ENCODE peak calls at places on chromosomes 13 and 19, in six cellular contexts. R is endodermal cell, H is left ventricle myocardium inferior, M is HL-60, X is fibroblast of mammary gland, F is nephron progenitor cell. L is an unnamed sample.
A peak's percentile ranks its signal among the peaks of the same experiment; 100 is the strongest.

GRCh38 chr13:94251801-94252200 is 227.7 kb downstream of the DCT start:
- DNase-seq in R (no peak), F (no peak), M (no peak), H (peak; percentile 21), X (peak; percentile 67), L (no peak)

GRCh38 chr19:38739440-38740251 is 4.6 kb downstream of the CAPN12 start:
- DNase-seq in H (no peak), R (peak; percentile 41), F (no peak), M (no peak), X (no peak), L (no peak)

GRCh38 chr13:99677388-99677951 is 176.2 kb downstream of the TM9SF2 start:
- DNase-seq in X (peak; percentile 46), F (no peak), M (no peak), R (no peak), H (no peak), L (no peak)

GRCh38 chr19:4979211-4979807 is 10.4 kb downstream of the KDM4B start:
- DNase-seq in M (peak; percentile 17), F (no peak), H (no peak), X (no peak), R (no peak), L (no peak)

GRCh38 chr19:3073159-3073563 is 10.9 kb upstream of the TLE5 start:
- DNase-seq in F (no peak), M (no peak), X (peak; percentile 72), R (no peak), H (no peak), L (no peak)

GRCh38 chr13:98366959-98367358 is 189.9 kb upstream of the RNF113B start:
- DNase-seq in H (no peak), X (no peak), F (no peak), R (no peak), M (no peak), L (no peak)

GRCh38 chr19:52557231-52557995 is 12.7 kb upstream of the ZNF701 start:
- DNase-seq in H (no peak), M (no peak), X (no peak), F (no peak), R (no peak), L (no peak)

GRCh38 chr13:113547248-113547971 is 37.1 kb upstream of the TFDP1 start:
- DNase-seq in M (no peak), F (no peak), X (peak; percentile 86), R (peak; percentile 22), H (no peak), L (no peak)

GRCh38 chr13:25062479-25062878 is 33.5 kb upstream of the PABPC3 start:
- DNase-seq in F (no peak), M (no peak), X (no peak), H (no peak), R (no peak), L (no peak)
- TF ChIP-seq CTCF in F (no peak), M (no peak), X (no peak), H (no peak), R (peak; percentile 57), L (no peak)

GRCh38 chr13:51148952-51149573 is 38.0 kb upstream of the C13orf42 start:
- DNase-seq in M (peak; percentile 26), F (peak; percentile 42), X (peak; percentile 60), H (no peak), R (peak; percentile 90), L (peak; percentile 38)
- TF ChIP-seq CTCF in M (peak; percentile 28), F (peak; percentile 56), X (peak; percentile 74), H (peak; percentile 74), R (peak; percentile 68), L (peak; percentile 72)

DNA sequence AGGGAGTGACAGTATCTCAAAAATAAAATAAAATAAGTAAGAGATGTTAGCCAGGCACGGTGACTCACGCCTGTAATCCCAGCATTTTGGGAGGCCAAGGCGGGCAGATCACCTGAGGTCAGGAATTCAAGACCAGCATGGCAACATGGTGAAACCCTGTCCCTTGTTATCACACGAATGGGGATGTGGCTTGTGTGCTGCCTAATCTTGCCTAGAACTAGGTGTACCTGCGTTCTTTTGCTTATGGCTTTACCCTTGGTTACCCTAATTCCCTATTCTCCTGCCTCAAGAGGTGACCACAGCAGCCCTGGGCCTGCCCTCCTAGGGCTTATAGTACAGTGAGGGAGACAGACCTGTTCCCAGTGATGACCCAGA is 6.3 kb upstream of the PVR start:
- DNase-seq in R (no peak), F (no peak), X (no peak), H (no peak), M (no peak), L (no peak)
- TF ChIP-seq CTCF in R (no peak), F (no peak), X (no peak), H (no peak), M (no peak), L (no peak)

DNA sequence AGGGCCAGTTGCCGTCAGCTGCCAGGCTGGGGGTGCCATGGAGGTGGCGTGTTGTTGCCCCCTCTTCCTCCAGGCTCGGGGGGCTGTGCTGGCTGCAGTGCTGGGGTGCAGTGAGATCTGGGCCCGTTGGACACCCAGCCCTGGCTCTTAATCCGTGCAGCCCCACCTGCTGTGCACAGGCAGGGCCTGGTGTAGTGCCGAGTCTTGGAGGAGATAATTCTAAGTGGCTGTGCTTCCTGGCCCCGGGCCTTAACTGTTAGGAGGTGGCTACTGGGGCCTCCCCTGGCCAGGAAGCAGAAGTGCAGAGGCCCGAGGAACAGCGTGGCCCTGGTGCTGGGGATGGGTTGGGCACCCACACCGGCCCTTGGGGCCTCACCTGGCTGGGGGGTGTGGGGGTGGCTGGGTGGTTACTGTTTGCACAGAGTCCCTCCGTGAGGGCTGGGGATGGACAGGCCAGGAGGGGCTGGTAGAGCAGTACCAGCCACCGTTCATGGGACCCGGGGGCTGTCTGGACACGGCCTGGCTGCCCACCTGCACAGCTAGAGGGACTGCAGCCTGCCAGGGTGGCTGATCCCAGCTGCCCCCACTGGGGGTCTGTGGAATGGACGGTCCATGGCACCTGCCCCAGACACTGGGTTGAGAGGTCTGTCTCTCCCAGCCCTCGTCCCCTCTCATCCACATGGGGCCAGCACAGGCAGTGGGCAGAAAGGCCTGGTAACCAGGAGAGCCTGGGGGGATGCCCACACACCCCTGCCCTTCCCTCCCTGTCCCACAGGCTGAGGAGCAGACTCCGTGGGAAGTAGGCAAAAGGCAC is 3.3 kb downstream of the GPX4 start:
- DNase-seq in X (peak; percentile 60), H (no peak), F (no peak), R (peak; percentile 71), M (peak; percentile 65), L (no peak)
- TF ChIP-seq CTCF in X (peak; percentile 18), H (no peak), F (no peak), R (peak; percentile 53), M (no peak), L (peak; percentile 3)

DNA sequence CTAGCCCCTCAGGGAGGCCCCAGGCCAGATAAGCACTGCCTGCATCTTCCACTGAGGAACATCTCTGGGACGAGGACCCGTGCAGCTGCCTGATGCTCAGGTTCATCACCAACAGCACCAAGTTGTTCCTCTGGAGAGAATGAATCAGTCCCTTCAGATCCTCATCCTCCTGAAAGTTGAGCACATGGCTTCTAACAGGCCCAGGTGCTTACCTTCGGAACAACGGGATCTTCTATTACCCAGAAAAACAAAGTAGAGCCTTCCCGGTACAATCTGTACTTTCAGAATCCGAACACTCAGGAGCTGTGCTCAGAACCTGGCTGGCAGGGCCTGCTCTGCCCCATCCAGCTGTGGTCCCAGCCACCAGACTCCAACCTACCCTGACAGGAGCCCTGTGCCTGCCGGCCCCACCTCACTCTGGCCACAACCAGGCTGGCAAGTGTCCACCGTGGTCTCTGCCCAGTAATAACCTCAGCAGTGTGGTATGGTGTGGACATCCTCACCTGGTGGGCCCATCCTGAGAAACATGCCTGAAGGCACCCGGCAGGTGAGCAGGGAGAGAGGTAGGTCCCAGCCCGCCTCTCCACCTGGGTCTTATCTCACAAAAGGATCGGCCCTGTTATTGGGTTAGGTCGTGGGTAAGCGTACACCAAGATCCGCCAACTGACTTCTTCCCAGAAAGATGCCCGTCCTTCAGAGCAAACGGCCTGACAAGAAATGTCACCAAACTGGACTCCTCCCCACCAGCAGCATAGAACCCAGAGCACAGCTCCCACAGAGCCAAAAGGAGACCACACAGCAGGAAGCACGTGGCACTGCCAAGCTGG is 34.1 kb downstream of the ELL start:
- DNase-seq in H (no peak), R (no peak), M (no peak), X (no peak), F (no peak), L (no peak)
- TF ChIP-seq CTCF in H (no peak), R (no peak), M (no peak), X (no peak), F (no peak), L (no peak)

DNA sequence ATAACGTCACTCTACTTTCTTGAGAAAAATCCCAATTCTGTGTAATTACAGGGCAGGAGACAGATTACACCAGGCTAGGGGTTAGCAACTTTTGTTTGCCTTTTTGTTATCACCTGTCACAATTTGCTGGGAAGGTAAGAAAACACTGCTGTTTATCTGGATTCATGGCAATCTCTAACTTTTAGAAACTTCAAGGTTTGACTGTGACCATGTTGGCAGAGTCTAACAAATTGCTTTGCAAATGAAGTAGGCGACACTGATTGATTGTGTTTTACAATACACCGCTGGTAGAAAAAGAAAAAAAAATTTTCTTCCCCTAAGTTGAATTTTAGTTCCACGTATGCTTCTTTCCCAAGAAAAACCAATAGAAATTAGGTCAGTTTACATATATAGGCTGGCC is 10.4 kb upstream of the PDX1 start:
- DNase-seq in M (no peak), R (no peak), F (no peak), H (no peak), X (no peak), L (no peak)
- TF ChIP-seq CTCF in M (no peak), R (no peak), F (no peak), H (no peak), X (no peak), L (no peak)

GRCh38 chr19:40523322-40524047 is 53.2 kb upstream of the SHKBP1 start:
- DNase-seq in H (peak; percentile 36), X (peak; percentile 47), F (peak; percentile 72), R (peak; percentile 95), M (peak; percentile 69), L (peak; percentile 65)
- TF ChIP-seq CTCF in H (peak; percentile 57), X (peak; percentile 65), F (peak; percentile 74), R (peak; percentile 94), M (peak; percentile 74), L (peak; percentile 69)

DNA sequence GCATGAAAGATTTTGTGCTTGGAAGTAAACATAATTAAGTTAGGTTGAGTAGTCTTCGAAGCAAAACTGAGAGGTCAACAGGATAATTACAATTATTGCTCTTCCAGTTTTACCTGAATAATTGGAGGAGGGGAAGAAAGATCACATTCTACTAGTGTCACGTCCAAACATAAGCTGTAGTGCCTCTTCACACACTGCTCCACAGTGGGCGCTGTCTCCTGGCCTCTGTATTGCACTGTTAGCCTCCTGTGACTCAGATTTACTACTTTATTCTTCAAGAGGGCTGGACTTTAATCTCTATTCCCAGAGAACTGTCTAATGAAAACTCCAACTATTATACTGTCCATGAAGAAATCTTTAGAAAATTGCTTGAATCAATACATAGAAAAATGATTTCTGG is 62.9 kb downstream of the TRPC4 start:
- DNase-seq in M (no peak), R (no peak), F (peak; percentile 1), H (no peak), X (no peak), L (no peak)
- TF ChIP-seq CTCF in M (no peak), R (peak; percentile 46), F (no peak), H (no peak), X (no peak), L (no peak)

DNA sequence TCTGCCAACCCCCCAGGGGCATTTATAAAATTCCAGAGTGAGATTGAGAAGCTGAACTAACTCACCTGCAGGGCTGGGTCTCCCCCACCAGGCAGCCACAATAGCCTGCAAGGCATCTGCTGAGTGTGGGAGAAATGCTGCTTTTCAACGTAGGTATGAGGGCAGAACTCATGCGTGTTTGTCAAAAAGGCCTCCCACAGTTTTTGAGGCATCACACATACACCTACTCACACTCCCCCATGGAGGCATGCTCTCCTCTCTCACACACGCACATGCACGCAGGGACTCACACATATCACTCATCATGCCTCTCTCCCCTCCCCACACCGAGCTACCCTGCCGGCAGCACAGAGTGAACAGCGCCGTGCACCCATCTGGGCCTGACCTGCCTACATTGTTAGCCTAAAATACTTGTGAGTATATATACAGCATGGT is 390.5 kb downstream of the FGF9 start:
- DNase-seq in R (peak; percentile 71), F (no peak), M (no peak), X (no peak), H (no peak), L (no peak)
- TF ChIP-seq CTCF in R (peak; percentile 38), F (no peak), M (no peak), X (no peak), H (no peak), L (no peak)